ENCODE peak calls at places on chromosomes 5 and 9, in four cellular contexts. One of them, this sample, is unnamed.

GRCh38 chr5:141845371-141845821 is 32.8 kb downstream of the PCDH1 start:
- DNase-seq in mesenteric fat pad: no peak
- DNase-seq in NCI-H2081 treated with DMSO at 0.1 percent for 48 hours: no peak
- DNase-seq in KBM-7: no peak
- DNase-seq in this sample: peak; percentile 38

GRCh38 chr5:179805529-179806249 is 977 bp downstream of the MGAT4B start:
- DNase-seq in NCI-H2081 treated with DMSO at 0.1 percent for 48 hours: no peak
- DNase-seq in mesenteric fat pad: no peak
- DNase-seq in KBM-7: peak; percentile 40
- DNase-seq in this sample: no peak

GRCh38 chr9:113853333-113853732 is 22.8 kb upstream of the ZNF618 start:
- DNase-seq in KBM-7: peak; percentile 11
- DNase-seq in mesenteric fat pad: no peak
- DNase-seq in NCI-H2081 treated with DMSO at 0.1 percent for 48 hours: no peak
- DNase-seq in this sample: no peak

GRCh38 chr5:68440666-68441065 is 225.1 kb downstream of the PIK3R1 start:
- DNase-seq in KBM-7: no peak
- DNase-seq in NCI-H2081 treated with DMSO at 0.1 percent for 48 hours: no peak
- DNase-seq in mesenteric fat pad: no peak
- DNase-seq in this sample: no peak

GRCh38 chr5:72955143-72955767 is 586 bp upstream of the FCHO2 start:
- DNase-seq in KBM-7: no peak
- DNase-seq in NCI-H2081 treated with DMSO at 0.1 percent for 48 hours: no peak
- DNase-seq in mesenteric fat pad: peak; percentile 93
- DNase-seq in this sample: no peak

GRCh38 chr5:71873202-71873601 is 154.1 kb downstream of the CARTPT start:
- DNase-seq in KBM-7: peak; percentile 6
- DNase-seq in mesenteric fat pad: no peak
- DNase-seq in NCI-H2081 treated with DMSO at 0.1 percent for 48 hours: no peak
- DNase-seq in this sample: no peak

GRCh38 chr5:36777105-36777757 is 99.3 kb upstream of the NIPBL start:
- DNase-seq in mesenteric fat pad: no peak
- DNase-seq in NCI-H2081 treated with DMSO at 0.1 percent for 48 hours: no peak
- DNase-seq in KBM-7: peak; percentile 54
- DNase-seq in this sample: peak; percentile 66

GRCh38 chr5:35223777-35224395 is 6.4 kb downstream of the PRLR start:
- DNase-seq in NCI-H2081 treated with DMSO at 0.1 percent for 48 hours: no peak
- DNase-seq in mesenteric fat pad: no peak
- DNase-seq in KBM-7: no peak
- DNase-seq in this sample: no peak

GRCh38 chr5:36705055-36705454 is 98.6 kb downstream of the SLC1A3 start:
- DNase-seq in KBM-7: no peak
- DNase-seq in NCI-H2081 treated with DMSO at 0.1 percent for 48 hours: no peak
- DNase-seq in mesenteric fat pad: no peak
- DNase-seq in this sample: no peak

GRCh38 chr9:121819511-121820231 is 168.2 kb downstream of the DAB2IP start:
- DNase-seq in KBM-7: peak; percentile 63
- DNase-seq in mesenteric fat pad: peak; percentile 73
- DNase-seq in NCI-H2081 treated with DMSO at 0.1 percent for 48 hours: no peak
- DNase-seq in this sample: peak; percentile 55

GRCh38 chr5:43017438-43017820 is 22.7 kb downstream of the ANXA2R start:
- DNase-seq in KBM-7: peak; percentile 62
- DNase-seq in NCI-H2081 treated with DMSO at 0.1 percent for 48 hours: no peak
- DNase-seq in mesenteric fat pad: no peak
- DNase-seq in this sample: peak; percentile 35

GRCh38 chr5:93909356-93909755 is 168.0 kb upstream of the POU5F2 start:
- DNase-seq in NCI-H2081 treated with DMSO at 0.1 percent for 48 hours: no peak
- DNase-seq in KBM-7: peak; percentile 37
- DNase-seq in mesenteric fat pad: no peak
- DNase-seq in this sample: no peak

GRCh38 chr9:133763272-133764183 is 25.4 kb upstream of the SARDH start:
- DNase-seq in mesenteric fat pad: peak; percentile 80
- DNase-seq in KBM-7: no peak
- DNase-seq in NCI-H2081 treated with DMSO at 0.1 percent for 48 hours: no peak
- DNase-seq in this sample: no peak

GRCh38 chr5:18119156-18119785 is 485.0 kb downstream of the TAF11L14 start:
- DNase-seq in NCI-H2081 treated with DMSO at 0.1 percent for 48 hours: no peak
- DNase-seq in mesenteric fat pad: no peak
- DNase-seq in KBM-7: no peak
- DNase-seq in this sample: peak; percentile 55

GRCh38 chr9:1490341-1491115 is 440.4 kb downstream of the DMRT2 start:
- DNase-seq in KBM-7: no peak
- DNase-seq in mesenteric fat pad: no peak
- DNase-seq in NCI-H2081 treated with DMSO at 0.1 percent for 48 hours: no peak
- DNase-seq in this sample: no peak

GRCh38 chr5:16980983-16981382 is 44.9 kb upstream of the MYO10 start:
- DNase-seq in mesenteric fat pad: peak; percentile 1
- DNase-seq in KBM-7: no peak
- DNase-seq in NCI-H2081 treated with DMSO at 0.1 percent for 48 hours: no peak
- DNase-seq in this sample: no peak

GRCh38 chr5:80915716-80916115 is 44.4 kb upstream of the RASGRF2 start:
- DNase-seq in mesenteric fat pad: no peak
- DNase-seq in KBM-7: no peak
- DNase-seq in NCI-H2081 treated with DMSO at 0.1 percent for 48 hours: no peak
- DNase-seq in this sample: no peak

GRCh38 chr5:38547257-38547656 is 9.2 kb downstream of the LIFR start:
- DNase-seq in mesenteric fat pad: no peak
- DNase-seq in KBM-7: no peak
- DNase-seq in NCI-H2081 treated with DMSO at 0.1 percent for 48 hours: no peak
- DNase-seq in this sample: no peak

GRCh38 chr5:6766558-6767191 is 53.4 kb downstream of the TENT4A start:
- DNase-seq in mesenteric fat pad: peak; percentile 92
- DNase-seq in KBM-7: no peak
- DNase-seq in NCI-H2081 treated with DMSO at 0.1 percent for 48 hours: peak; percentile 53
- DNase-seq in this sample: peak; percentile 67

GRCh38 chr9:101486693-101487442 is 46.8 kb upstream of the RNF20 start:
- DNase-seq in mesenteric fat pad: peak; percentile 90
- DNase-seq in KBM-7: no peak
- DNase-seq in NCI-H2081 treated with DMSO at 0.1 percent for 48 hours: peak; percentile 51
- DNase-seq in this sample: peak; percentile 10

GRCh38 chr5:55868846-55869245 is 17.7 kb downstream of the IL31RA start:
- DNase-seq in NCI-H2081 treated with DMSO at 0.1 percent for 48 hours: no peak
- DNase-seq in KBM-7: no peak
- DNase-seq in mesenteric fat pad: no peak
- DNase-seq in this sample: peak; percentile 27

GRCh38 chr9:76378367-76379073 is 15.7 kb downstream of the RFK start:
- DNase-seq in mesenteric fat pad: no peak
- DNase-seq in KBM-7: no peak
- DNase-seq in NCI-H2081 treated with DMSO at 0.1 percent for 48 hours: no peak
- DNase-seq in this sample: no peak

GRCh38 chr5:170892201-170892600 is 30.4 kb downstream of the RANBP17 start:
- DNase-seq in NCI-H2081 treated with DMSO at 0.1 percent for 48 hours: no peak
- DNase-seq in mesenteric fat pad: no peak
- DNase-seq in KBM-7: no peak
- DNase-seq in this sample: no peak

GRCh38 chr5:113163328-113163727 is 186.7 kb downstream of the DCP2 start:
- DNase-seq in NCI-H2081 treated with DMSO at 0.1 percent for 48 hours: no peak
- DNase-seq in KBM-7: no peak
- DNase-seq in mesenteric fat pad: no peak
- DNase-seq in this sample: no peak

GRCh38 chr5:159849437-159850191 is 66.7 kb upstream of the ADRA1B start:
- DNase-seq in mesenteric fat pad: no peak
- DNase-seq in NCI-H2081 treated with DMSO at 0.1 percent for 48 hours: no peak
- DNase-seq in KBM-7: no peak
- DNase-seq in this sample: no peak

GRCh38 chr9:38362912-38363588 is 29.5 kb upstream of the ALDH1B1 start:
- DNase-seq in mesenteric fat pad: no peak
- DNase-seq in KBM-7: peak; percentile 75
- DNase-seq in NCI-H2081 treated with DMSO at 0.1 percent for 48 hours: peak; percentile 65
- DNase-seq in this sample: peak; percentile 69

GRCh38 chr5:93078082-93079038 is 502.7 kb downstream of the NR2F1-AS1 start:
- DNase-seq in KBM-7: peak; percentile 9
- DNase-seq in NCI-H2081 treated with DMSO at 0.1 percent for 48 hours: no peak
- DNase-seq in mesenteric fat pad: no peak
- DNase-seq in this sample: peak; percentile 25

GRCh38 chr9:87502446-87503232 is 5.0 kb downstream of the DAPK1 start:
- DNase-seq in KBM-7: no peak
- DNase-seq in NCI-H2081 treated with DMSO at 0.1 percent for 48 hours: no peak
- DNase-seq in mesenteric fat pad: no peak
- DNase-seq in this sample: no peak

This sample was measured in A673.